ENCODE peak calls at places on chromosomes 6 and 20, in nine cellular contexts. V is CD8-positive, alpha-beta T cell; J is epithelial cell of esophagus; E is OCI-LY7; H is fibroblast of pulmonary artery; S is lower lobe of right lung; F is heart right ventricle; M is PC-3; N is coronary artery. R is an unnamed sample.

GRCh38 chr6:157107915-157108651 is 215.2 kb downstream of the TMEM242 start:
- DNase-seq in V (no peak), J (peak; percentile 91), E (no peak), H (peak; percentile 97), S (no peak), F (no peak), M (peak; percentile 82), N (no peak), R (peak; percentile 96)

GRCh38 chr20:45157977-45158376 is 16.7 kb upstream of the PI3 start:
- DNase-seq in V (no peak), J (peak; percentile 85), E (no peak), H (peak; percentile 87), S (no peak), F (no peak), M (peak; percentile 96), N (no peak), R (peak; percentile 86)

GRCh38 chr6:114862064-114862463 is 519.2 kb upstream of the HS3ST5 start:
- DNase-seq in V (no peak), J (no peak), E (no peak), H (no peak), S (no peak), F (no peak), M (no peak), N (no peak), R (no peak)

GRCh38 chr6:71967436-71967835 is 81.1 kb downstream of the RIMS1 start:
- DNase-seq in V (no peak), J (peak; percentile 32), E (no peak), H (no peak), S (no peak), F (no peak), M (no peak), N (no peak), R (peak; percentile 6)

GRCh38 chr20:20137851-20138250 is 85.5 kb downstream of the CFAP61 start:
- DNase-seq in V (no peak), J (no peak), E (no peak), H (no peak), S (no peak), F (no peak), M (no peak), N (no peak), R (no peak)

GRCh38 chr6:169968541-169969270 is 217.3 kb downstream of the ERMARD start:
- DNase-seq in V (no peak), J (no peak), E (no peak), H (no peak), S (no peak), F (peak; percentile 20), M (peak; percentile 12), N (no peak), R (no peak)

GRCh38 chr6:7535498-7535897 is 6.0 kb upstream of the DSP start:
- DNase-seq in V (no peak), J (peak; percentile 71), E (no peak), H (no peak), S (no peak), F (no peak), M (peak; percentile 45), N (no peak), R (peak; percentile 54)

GRCh38 chr20:18165553-18165952 is 27.9 kb downstream of the KAT14 start:
- DNase-seq in V (no peak), J (no peak), E (no peak), H (no peak), S (no peak), F (no peak), M (no peak), N (no peak), R (peak; percentile 10)

GRCh38 chr20:63103402-63104311 is 96.9 kb upstream of the BHLHE23 start:
- DNase-seq in V (no peak), J (no peak), E (no peak), H (peak; percentile 18), S (peak; percentile 34), F (peak; percentile 5), M (no peak), N (no peak), R (peak; percentile 7)

GRCh38 chr20:33647603-33648395 is 14.3 kb upstream of the C20orf144 start:
- DNase-seq in V (no peak), J (no peak), E (no peak), H (peak; percentile 43), S (no peak), F (no peak), M (peak; percentile 85), N (peak; percentile 74), R (peak; percentile 75)

GRCh38 chr20:37534401-37535157 is 6.9 kb upstream of the BLCAP start:
- DNase-seq in V (peak; percentile 55), J (peak; percentile 83), E (peak; percentile 80), H (peak; percentile 90), S (no peak), F (no peak), M (peak; percentile 96), N (peak; percentile 70), R (peak; percentile 83)

GRCh38 chr20:50728981-50729874 is 2.2 kb upstream of the PARD6B start:
- DNase-seq in V (no peak), J (peak; percentile 95), E (peak; percentile 18), H (peak; percentile 46), S (peak; percentile 54), F (no peak), M (peak; percentile 60), N (no peak), R (peak; percentile 26)

GRCh38 chr20:25471020-25471419 is 63.5 kb downstream of the GINS1 start:
- DNase-seq in V (no peak), J (no peak), E (no peak), H (no peak), S (no peak), F (no peak), M (no peak), N (no peak), R (no peak)

GRCh38 chr20:25470045-25470444 is 62.6 kb downstream of the GINS1 start:
- DNase-seq in V (peak; percentile 15), J (peak; percentile 72), E (peak; percentile 42), H (peak; percentile 38), S (no peak), F (no peak), M (peak; percentile 68), N (no peak), R (peak; percentile 49)

GRCh38 chr20:25467441-25467840 is 60.0 kb downstream of the GINS1 start:
- DNase-seq in V (no peak), J (no peak), E (no peak), H (no peak), S (no peak), F (no peak), M (no peak), N (no peak), R (no peak)

GRCh38 chr20:25468126-25469075 is 60.9 kb downstream of the GINS1 start:
- DNase-seq in V (no peak), J (no peak), E (no peak), H (no peak), S (no peak), F (no peak), M (no peak), N (no peak), R (no peak)

GRCh38 chr20:25469558-25469957 is 62.1 kb downstream of the GINS1 start:
- DNase-seq in V (no peak), J (no peak), E (no peak), H (no peak), S (no peak), F (no peak), M (no peak), N (no peak), R (no peak)
- H3K4me3 ChIP-seq in V (no peak overlapping the region), J (no peak overlapping the region), E (no peak overlapping the region), H (no peak overlapping the region), S (no peak overlapping the region), F (no peak overlapping the region), M (no peak overlapping the region), N (no peak overlapping the region), R (no peak overlapping the region)

GRCh38 chr6:163354085-163354484 is 60.4 kb upstream of the QKI start:
- DNase-seq in V (no peak), J (peak; percentile 60), E (no peak), H (peak; percentile 75), S (no peak), F (no peak), M (no peak), N (no peak), R (no peak)

GRCh38 chr6:163354779-163355431 is 59.6 kb upstream of the QKI start:
- DNase-seq in V (no peak), J (peak; percentile 14), E (no peak), H (peak; percentile 72), S (peak; percentile 58), F (peak; percentile 67), M (peak; percentile 42), N (no peak), R (peak; percentile 50)

GRCh38 chr6:163356324-163356723 is 58.2 kb upstream of the QKI start:
- DNase-seq in V (no peak), J (peak; percentile 67), E (no peak), H (peak; percentile 81), S (peak; percentile 75), F (peak; percentile 72), M (peak; percentile 67), N (no peak), R (peak; percentile 87)

GRCh38 chr6:163356743-163357142 is 57.8 kb upstream of the QKI start:
- DNase-seq in V (no peak), J (no peak), E (no peak), H (no peak), S (no peak), F (no peak), M (no peak), N (no peak), R (no peak)

GRCh38 chr6:163355471-163355991 is 59.0 kb upstream of the QKI start:
- DNase-seq in V (no peak), J (peak; percentile 45), E (no peak), H (peak; percentile 82), S (peak; percentile 75), F (peak; percentile 72), M (peak; percentile 59), N (no peak), R (peak; percentile 81)
- TF ChIP-seq CTCF in V (no peak), J (no peak), E (no peak), H (no peak), S (no peak), F (no peak), M (no peak), N (no peak), R (no peak)

DNA sequence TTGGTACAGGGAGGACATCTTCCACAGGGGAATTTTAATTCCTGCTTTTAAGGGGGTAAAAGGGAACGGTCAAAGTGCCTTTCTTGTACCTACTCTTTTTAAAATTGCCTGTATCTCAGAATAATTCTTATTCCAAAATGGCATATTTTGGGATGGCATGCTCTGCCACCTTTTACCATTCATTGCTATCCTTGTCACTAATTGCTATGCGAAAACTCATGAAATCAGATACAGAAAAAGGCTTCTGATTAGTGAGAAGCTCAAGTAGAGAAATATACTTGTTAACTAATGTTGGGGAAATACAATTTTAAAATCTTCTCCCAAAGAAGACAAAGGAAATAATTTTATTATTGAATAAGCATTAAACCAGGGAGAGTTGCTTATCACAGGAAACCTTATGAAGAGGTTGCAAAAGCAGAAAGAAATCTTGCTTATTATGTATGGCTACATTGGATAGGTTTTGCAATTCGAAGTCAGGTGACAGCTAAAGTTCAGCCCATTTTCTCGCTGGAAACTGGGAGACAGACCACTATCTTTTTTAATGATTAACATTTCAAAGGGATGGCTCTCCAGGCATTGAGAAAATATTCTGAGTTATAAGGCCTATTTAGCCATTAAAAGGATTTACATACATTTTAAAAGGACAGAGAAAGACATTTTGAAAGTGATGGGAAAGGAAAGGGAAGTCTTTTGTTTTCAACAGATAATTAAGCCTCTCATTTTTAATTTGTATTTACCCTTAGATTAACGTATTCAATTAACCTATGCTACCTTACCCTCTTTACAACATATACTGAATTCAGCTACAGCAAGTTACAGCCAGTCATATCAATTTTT is 110.3 kb upstream of the PRSS16 start:
- DNase-seq in V (no peak), J (no peak), E (peak; percentile 41), H (no peak), S (no peak), F (no peak), M (no peak), N (no peak), R (no peak)
- H3K4me3 ChIP-seq in V (no peak overlapping the region), J (no peak overlapping the region), E (peak overlapping the region; percentile 5), H (no peak overlapping the region), S (no peak overlapping the region), F (no peak overlapping the region), M (no peak overlapping the region), N (no peak overlapping the region), R (no peak overlapping the region)

GRCh38 chr6:106558364-106558763 is 70.9 kb downstream of the RTN4IP1 start:
- DNase-seq in V (no peak), J (no peak), E (no peak), H (no peak), S (no peak), F (no peak), M (no peak), N (no peak), R (no peak)
- TF ChIP-seq CTCF in V (no peak), J (no peak), E (no peak), H (no peak), S (no peak), F (no peak), M (no peak), N (no peak), R (no peak)